ENCODE peak calls at places on chromosomes 2 and 18, in eight cellular contexts. O is CD4-positive, CD25-positive, alpha-beta regulatory T cell; I is stimulated activated CD4-positive, alpha-beta T cell treated with anti-CD3 and anti-CD28 coated beads, Interleukin-1b, Interleukin-23, amount 100 ng/mL, for 24 hours; S is EL; Q is mesendoderm; B is Ammon's horn; M is iris pigment epithelial cell; U is K562. T is an unnamed sample.

GRCh38 chr18:23099621-23100020 is 35.7 kb upstream of the CABLES1 start:
- DNase-seq in M (no peak), O (no peak), S (peak), U (no peak), B (no peak), I (no peak), Q (no peak), T (peak)

GRCh38 chr2:72077702-72078169 is 69.9 kb downstream of the CYP26B1 start:
- DNase-seq in B (no peak), O (no peak), U (no peak), M (no peak), S (no peak), I (no peak), Q (no peak), T (no peak)

GRCh38 chr2:12412898-12413305 is 303.8 kb upstream of the TRIB2 start:
- DNase-seq in U (no peak), Q (peak), B (no peak), S (peak), O (peak), M (peak), I (peak), T (peak)

GRCh38 chr2:8543412-8544167 is 138.3 kb upstream of the ID2 start:
- DNase-seq in Q (no peak), O (peak), I (peak), B (peak), U (no peak), M (peak), S (peak), T (no peak)

GRCh38 chr18:63342206-63342605 is 22.6 kb upstream of the BCL2 start:
- DNase-seq in B (peak), M (peak), O (peak), S (peak), I (no peak), Q (peak), U (peak), T (no peak)

GRCh38 chr18:62588217-62588616 is 65.4 kb downstream of the ZCCHC2 start:
- DNase-seq in Q (no peak), U (no peak), O (no peak), I (no peak), B (no peak), M (no peak), S (no peak), T (no peak)

GRCh38 chr2:128492966-128493811 is 174.5 kb upstream of the HS6ST1 start:
- DNase-seq in I (no peak), U (no peak), B (no peak), O (no peak), M (no peak), Q (no peak), S (no peak), T (no peak)

GRCh38 chr2:98500561-98500960 is 55.9 kb downstream of the INPP4A start:
- DNase-seq in S (no peak), U (no peak), Q (no peak), M (no peak), I (no peak), B (no peak), O (no peak), T (peak)

GRCh38 chr18:53225567-53226325 is 885.7 kb downstream of the DCC start:
- DNase-seq in I (no peak), Q (no peak), M (no peak), O (no peak), B (no peak), U (no peak), S (no peak), T (no peak)

GRCh38 chr18:65721634-65722033 is 29.2 kb upstream of the CDH7 start:
- DNase-seq in B (no peak), S (no peak), Q (no peak), O (no peak), M (no peak), I (no peak), U (no peak), T (no peak)

GRCh38 chr2:29047083-29047840 is 27.1 kb downstream of the PCARE start:
- DNase-seq in S (no peak), U (no peak), M (no peak), Q (no peak), B (no peak), I (no peak), O (no peak), T (no peak)

GRCh38 chr2:70523996-70524965 is 29.3 kb downstream of the TGFA start:
- DNase-seq in S (peak), U (no peak), M (peak), O (peak), Q (peak), B (no peak), I (no peak), T (peak)

GRCh38 chr2:62306751-62307468 is 111.0 kb downstream of the B3GNT2 start:
- DNase-seq in Q (peak), B (peak), I (no peak), S (no peak), U (no peak), O (peak), M (peak), T (peak)

GRCh38 chr2:206920936-206921335 is 18.4 kb upstream of the CPO start:
- DNase-seq in U (no peak), I (no peak), Q (no peak), S (no peak), B (no peak), M (no peak), O (no peak), T (no peak)

GRCh38 chr2:218077464-218078216 is 8.6 kb downstream of the RUFY4 start:
- DNase-seq in I (no peak), B (no peak), U (no peak), O (no peak), M (no peak), Q (no peak), S (no peak), T (no peak)

GRCh38 chr2:21194147-21194546 is 70.4 kb downstream of the TDRD15 start:
- DNase-seq in S (no peak), M (no peak), I (no peak), B (no peak), U (no peak), O (no peak), Q (no peak), T (no peak)

T was measured in PC-9.